ENCODE peak calls at places on chromosomes 4 and X, in four cellular contexts. V is GM12891, O is K562, H is GM12878. J is an unnamed sample.

GRCh38 chrX:21708116-21708515 is 49.8 kb downstream of the SMPX start:
- DNase-seq in H (no peak), V (no peak), O (peak; percentile 0), J (no peak)

GRCh38 chr4:126956192-126956897 is 676.4 kb upstream of the INTU start:
- DNase-seq in H (no peak), O (peak; percentile 82), V (no peak), J (no peak)

GRCh38 chr4:98630804-98631454 is 27.5 kb downstream of the TSPAN5 start:
- DNase-seq in O (peak; percentile 11), V (no peak), H (no peak), J (no peak)

GRCh38 chrX:80812176-80812575 is 2.5 kb upstream of the BRWD3 start:
- DNase-seq in H (no peak), V (no peak), O (peak; percentile 12), J (no peak)

GRCh38 chr4:16031554-16032381 is 52.1 kb downstream of the PROM1 start:
- DNase-seq in O (no peak), V (no peak), H (no peak), J (no peak)

GRCh38 chrX:40947276-40947675 is 138.0 kb upstream of the USP9X start:
- DNase-seq in V (no peak), H (no peak), O (no peak), J (no peak)

GRCh38 chr4:74098628-74098995 is 383 bp downstream of the CXCL2 start:
- DNase-seq in H (no peak), V (no peak), O (peak; percentile 37), J (no peak)

GRCh38 chr4:79225360-79225759 is 100.5 kb downstream of the NAA11 start:
- DNase-seq in V (no peak), H (no peak), O (no peak), J (no peak)

GRCh38 chrX:37844622-37845021 is 2.7 kb downstream of the DYNLT3 start:
- DNase-seq in O (no peak), V (no peak), H (no peak), J (no peak)

GRCh38 chrX:267771-268261 is 13.4 kb upstream of the PLCXD1 start:
- DNase-seq in H (no peak), O (no peak), V (no peak), J (no peak)

GRCh38 chrX:2360731-2361130 is 140.0 kb downstream of the DHRSX start:
- DNase-seq in V (no peak), O (peak; percentile 62), H (no peak), J (no peak)

GRCh38 chrX:153585827-153586226 is 13.1 kb downstream of the CCNQ start:
- DNase-seq in O (no peak), V (no peak), H (no peak), J (no peak)

GRCh38 chr4:53128959-53129358 is 236.9 kb downstream of the SCFD2 start:
- DNase-seq in V (no peak), O (no peak), H (no peak), J (no peak)

GRCh38 chr4:73894021-73894420 is 24.8 kb downstream of the CXCL1 start:
- DNase-seq in O (no peak), V (no peak), H (no peak), J (no peak)

GRCh38 chr4:38510201-38510600 is 153.8 kb upstream of the KLF3 start:
- DNase-seq in O (no peak), H (no peak), V (no peak), J (no peak)

GRCh38 chrX:1385251-1385794 is 6.6 kb downstream of the SLC25A6 start:
- DNase-seq in V (no peak), H (no peak), O (no peak), J (no peak)

GRCh38 chr4:126431049-126431448 is 1116.3 kb downstream of the FAT4 start:
- DNase-seq in O (no peak), V (no peak), H (no peak), J (no peak)

GRCh38 chr4:37845201-37845600 is 18.7 kb downstream of the PGM2 start:
- DNase-seq in H (no peak), O (no peak), V (no peak), J (no peak)

GRCh38 chr4:86834901-86835300 is 14.3 kb downstream of the SLC10A6 start:
- DNase-seq in O (no peak), H (no peak), V (no peak), J (no peak)

GRCh38 chr4:24451870-24452269 is 132.5 kb downstream of the DHX15 start:
- DNase-seq in O (no peak), H (no peak), V (no peak), J (no peak)

DNA sequence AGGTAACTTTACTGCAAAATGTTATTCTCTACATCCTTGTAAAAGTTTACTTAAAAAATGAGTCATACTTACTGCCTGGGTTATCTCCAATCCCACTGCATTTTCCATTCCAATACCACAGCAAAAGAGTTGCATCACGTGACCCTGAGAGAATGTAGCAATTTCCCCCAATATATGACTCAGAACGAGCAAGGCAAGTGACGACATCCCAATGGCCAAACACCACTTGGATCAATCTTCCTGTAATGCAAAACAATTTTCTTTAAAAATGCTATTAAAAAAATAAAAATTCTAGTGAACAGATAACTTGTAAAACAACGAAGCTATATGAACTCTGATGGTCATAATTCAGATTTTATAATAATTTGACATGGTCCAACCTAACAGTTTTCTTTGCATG is 224.3 kb downstream of the DCLK2 start:
- DNase-seq in H (no peak), O (peak; percentile 76), V (no peak), J (peak; percentile 84)
- TF ChIP-seq SPI1 in H (no peak), O (no peak), V (no peak), J (no peak)

GRCh38 chr4:94889961-94890360 is 132.2 kb downstream of the BMPR1B start:
- DNase-seq in O (no peak), H (no peak), V (no peak), J (no peak)
- TF ChIP-seq SPI1 in O (no peak), H (no peak), V (no peak), J (no peak)

GRCh38 chrX:55524487-55524886 is 34.8 kb upstream of the USP51 start:
- DNase-seq in H (no peak), O (peak; percentile 11), V (no peak), J (no peak)

GRCh38 chrX:55521687-55522086 is 32.0 kb upstream of the USP51 start:
- DNase-seq in V (no peak), O (no peak), H (no peak), J (no peak)

GRCh38 chrX:55522577-55523254 is 33.1 kb upstream of the USP51 start:
- DNase-seq in H (no peak), V (no peak), O (no peak), J (no peak)
- TF ChIP-seq SPI1 in H (no peak), V (no peak), O (no peak), J (no peak)

GRCh38 chr4:170049793-170050192 is 23.6 kb upstream of the MFAP3L start:
- DNase-seq in H (no peak), V (no peak), O (no peak), J (no peak)

GRCh38 chr4:170052919-170053318 is 26.7 kb upstream of the MFAP3L start:
- DNase-seq in O (no peak), H (no peak), V (no peak), J (no peak)

GRCh38 chr4:170051402-170051801 is 25.2 kb upstream of the MFAP3L start:
- DNase-seq in H (no peak), V (no peak), O (no peak), J (no peak)

DNA sequence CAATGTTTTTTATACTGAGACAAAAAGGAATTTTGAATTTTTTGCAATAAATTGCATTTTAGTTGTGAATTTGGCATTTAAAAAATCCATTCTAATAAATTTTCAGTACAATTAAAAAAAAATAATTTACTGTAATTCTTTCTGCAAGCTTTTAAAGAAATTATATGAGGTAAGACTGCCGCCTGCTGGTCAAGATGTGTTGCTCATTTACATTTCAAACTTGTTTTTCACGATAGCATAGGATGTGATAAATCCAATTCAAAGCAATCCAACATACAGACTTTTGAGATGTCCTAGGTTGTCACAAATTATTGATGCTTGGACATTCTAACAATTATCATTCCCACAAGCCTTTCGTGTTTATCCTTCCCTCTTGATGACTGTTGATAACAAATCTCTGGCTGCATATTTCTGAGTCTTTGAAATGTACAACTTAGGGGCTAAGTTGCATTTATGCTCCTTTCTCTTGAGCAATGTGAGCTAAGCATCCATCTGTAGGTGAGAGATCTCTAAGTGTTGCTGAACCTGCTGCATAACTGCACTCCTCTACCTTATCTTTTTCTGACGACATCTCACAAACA is 21.7 kb upstream of the MFAP3L start:
- DNase-seq in V (no peak), O (peak; percentile 73), H (no peak), J (no peak)
- TF ChIP-seq SPI1 in V (no peak), O (no peak), H (no peak), J (no peak)

GRCh38 chr4:1880332-1880731 is 9.1 kb downstream of the NSD2 start:
- DNase-seq in V (no peak), H (no peak), O (no peak), J (no peak)
- TF ChIP-seq SPI1 in V (no peak), H (no peak), O (no peak), J (no peak)

GRCh38 chr4:3221996-3222395 is 27.0 kb upstream of the MSANTD1 start:
- DNase-seq in O (no peak), V (no peak), H (no peak), J (no peak)

GRCh38 chr4:3224971-3225850 is 23.7 kb upstream of the MSANTD1 start:
- DNase-seq in H (no peak), V (no peak), O (no peak), J (no peak)

GRCh38 chr4:3223346-3223745 is 25.6 kb upstream of the MSANTD1 start:
- DNase-seq in V (no peak), O (no peak), H (no peak), J (no peak)

GRCh38 chr4:3225946-3226345 is 23.0 kb upstream of the MSANTD1 start:
- DNase-seq in O (no peak), H (no peak), V (no peak), J (no peak)

DNA sequence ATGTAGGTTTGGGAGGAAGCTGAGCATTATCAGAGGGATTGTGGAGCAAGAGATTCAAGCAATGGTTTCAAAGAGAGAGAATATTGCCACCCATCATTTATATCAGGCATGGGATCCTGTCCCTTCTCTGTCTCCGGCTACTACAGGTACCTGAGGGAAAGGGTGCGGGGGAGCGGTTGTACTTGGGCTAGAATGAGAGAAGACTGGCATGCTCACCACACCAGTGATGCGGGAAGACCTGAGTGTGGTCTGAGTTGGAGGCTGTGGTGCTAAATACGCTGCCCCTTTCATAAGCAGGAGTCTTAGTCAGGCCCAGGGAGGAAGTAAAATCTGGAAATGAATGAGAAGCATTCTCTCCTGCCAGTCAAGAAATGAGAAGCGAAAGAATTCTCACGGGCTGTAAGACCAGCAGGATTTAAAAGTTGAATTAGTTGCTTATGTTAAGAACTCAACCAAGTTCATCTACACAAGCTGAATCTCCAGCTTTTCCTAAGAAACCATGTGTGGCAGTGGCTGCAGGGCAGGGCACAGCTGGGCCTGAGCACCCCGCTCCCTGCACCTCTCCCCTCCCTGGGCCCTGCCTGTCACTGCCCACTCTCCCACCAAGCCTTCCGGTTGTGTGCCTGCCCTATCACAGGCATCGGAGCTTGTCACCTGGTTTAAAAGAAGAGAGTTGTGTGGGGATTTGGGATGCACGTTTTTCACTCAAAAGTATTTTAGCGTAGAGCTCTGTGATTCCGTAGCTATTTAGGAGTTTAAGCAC is 24.8 kb upstream of the MSANTD1 start:
- DNase-seq in H (no peak), V (no peak), O (no peak), J (no peak)
- TF ChIP-seq SPI1 in H (no peak), V (no peak), O (no peak), J (no peak)

DNA sequence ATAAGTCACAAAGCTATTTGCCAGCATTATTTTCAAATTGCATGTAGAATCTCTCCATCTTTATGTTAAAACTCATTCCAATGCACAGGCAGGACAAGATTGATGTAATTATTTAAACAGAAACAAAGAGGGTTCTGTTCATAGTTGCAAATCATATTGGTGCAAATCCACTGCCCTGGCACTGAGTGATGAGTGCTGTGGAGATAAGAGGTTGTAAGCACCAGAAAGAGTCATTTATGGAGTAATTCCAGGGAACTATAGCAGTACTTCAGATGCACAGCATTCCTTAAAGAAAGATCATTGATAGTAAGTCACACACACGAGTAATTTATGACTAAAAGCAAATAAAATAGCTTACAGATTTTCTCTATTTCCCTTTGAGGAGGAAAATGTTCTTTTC is 337.7 kb upstream of the CTSO start:
- DNase-seq in H (no peak), O (no peak), V (no peak), J (no peak)
- TF ChIP-seq SPI1 in H (no peak), O (no peak), V (no peak), J (no peak)